ENCODE peak calls at places on chromosome 7, in five cellular contexts. Z is transverse colon, D is colonic mucosa, C is IMR-90, O is spleen. R is an unnamed sample.
A peak's percentile ranks its signal among the peaks of the same experiment; 100 is the strongest.

GRCh38 chr7:3559178-3559765 is 258.2 kb downstream of the SDK1 start:
- DNase-seq in Z (no peak), D (no peak), C (peak; percentile 97), O (no peak), R (peak; percentile 53)

GRCh38 chr7:3294432-3295100 is 6.5 kb upstream of the SDK1 start:
- DNase-seq in Z (peak; percentile 69), D (peak; percentile 56), C (no peak), O (no peak), R (no peak)

GRCh38 chr7:13912740-13913320 is 76.6 kb downstream of the ETV1 start:
- DNase-seq in Z (no peak), D (no peak), C (no peak), O (no peak), R (no peak)

GRCh38 chr7:142177869-142178268 is 66.4 kb downstream of the MGAM2 start:
- DNase-seq in Z (no peak), D (no peak), C (no peak), O (no peak), R (peak; percentile 34)

GRCh38 chr7:52565980-52566379 is 469.5 kb upstream of the POM121L12 start:
- DNase-seq in Z (no peak), D (no peak), C (no peak), O (no peak), R (no peak)

GRCh38 chr7:126570845-126571244 is 681.9 kb downstream of the GRM8 start:
- DNase-seq in Z (no peak), D (no peak), C (no peak), O (no peak), R (peak; percentile 50)

GRCh38 chr7:45606050-45606449 is 31.9 kb downstream of the ADCY1 start:
- DNase-seq in Z (no peak), D (no peak), C (no peak), O (no peak), R (no peak)

GRCh38 chr7:143279186-143280098 is 5.3 kb upstream of the TMEM139 start:
- DNase-seq in Z (no peak), D (no peak), C (peak; percentile 68), O (no peak), R (peak; percentile 61)

GRCh38 chr7:103573479-103574058 is 127.6 kb upstream of the SLC26A5 start:
- DNase-seq in Z (no peak), D (no peak), C (peak; percentile 59), O (no peak), R (peak; percentile 45)

GRCh38 chr7:140754506-140754905 is 58.0 kb downstream of the NDUFB2 start:
- DNase-seq in Z (no peak), D (no peak), C (no peak), O (no peak), R (no peak)

GRCh38 chr7:135459076-135459475 is 50.8 kb downstream of the CNOT4 start:
- DNase-seq in Z (no peak), D (no peak), C (no peak), O (no peak), R (no peak)

GRCh38 chr7:36658603-36659516 is 65.4 kb downstream of the AOAH start:
- DNase-seq in Z (no peak), D (no peak), C (peak; percentile 94), O (no peak), R (no peak)

GRCh38 chr7:27661776-27662489 is 750 bp downstream of the HIBADH start:
- DNase-seq in Z (peak; percentile 37), D (no peak), C (peak; percentile 19), O (peak; percentile 86), R (peak; percentile 8)

DNA sequence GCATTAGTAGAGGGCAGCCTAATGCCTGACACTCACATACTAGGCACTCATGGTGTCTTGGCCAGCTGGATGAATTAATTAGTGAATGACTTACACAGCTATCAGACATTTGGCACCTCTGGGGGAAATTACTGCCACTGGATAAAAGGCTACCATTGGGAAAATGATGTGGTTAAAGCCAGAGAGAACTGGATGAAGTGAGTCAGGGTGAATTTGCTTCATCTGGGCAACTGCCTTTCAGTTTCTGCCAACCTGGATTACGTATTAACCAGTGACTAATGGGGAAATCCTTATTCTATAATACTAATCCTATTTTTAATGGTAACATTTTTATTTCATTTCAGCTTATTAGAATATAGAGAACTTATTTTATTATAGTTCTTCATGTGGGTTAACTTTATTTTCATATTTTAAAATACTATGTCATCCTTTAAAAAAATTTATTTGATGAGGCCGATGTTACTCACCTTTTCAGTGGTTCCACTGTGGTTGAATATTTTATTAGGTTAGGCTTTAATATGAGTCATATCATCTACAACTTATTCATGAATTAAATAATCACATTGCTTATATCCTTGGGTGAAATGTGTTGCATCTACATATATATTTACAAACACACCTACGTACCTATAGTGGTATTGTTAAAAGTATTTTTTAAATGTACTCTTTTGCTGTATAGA is 85.6 kb upstream of the CAPZA2 start:
- DNase-seq in Z (no peak), D (no peak), C (peak; percentile 85), O (no peak), R (peak; percentile 44)
- H3K27ac ChIP-seq in Z (peak overlapping the region; percentile 10), D (no peak overlapping the region), C (no peak overlapping the region), O (no peak overlapping the region), R (no peak overlapping the region)

GRCh38 chr7:574661-575395 is 55.2 kb upstream of the PDGFA start:
- DNase-seq in Z (peak; percentile 17), D (peak; percentile 38), C (no peak), O (no peak), R (no peak)

GRCh38 chr7:573496-574295 is 54.0 kb upstream of the PDGFA start:
- DNase-seq in Z (no peak), D (no peak), C (no peak), O (no peak), R (no peak)

GRCh38 chr7:576524-577277 is 57.1 kb upstream of the PDGFA start:
- DNase-seq in Z (no peak), D (no peak), C (no peak), O (no peak), R (no peak)

GRCh38 chr7:577278-577665 is 57.6 kb upstream of the PDGFA start:
- DNase-seq in Z (no peak), D (no peak), C (no peak), O (no peak), R (no peak)

DNA sequence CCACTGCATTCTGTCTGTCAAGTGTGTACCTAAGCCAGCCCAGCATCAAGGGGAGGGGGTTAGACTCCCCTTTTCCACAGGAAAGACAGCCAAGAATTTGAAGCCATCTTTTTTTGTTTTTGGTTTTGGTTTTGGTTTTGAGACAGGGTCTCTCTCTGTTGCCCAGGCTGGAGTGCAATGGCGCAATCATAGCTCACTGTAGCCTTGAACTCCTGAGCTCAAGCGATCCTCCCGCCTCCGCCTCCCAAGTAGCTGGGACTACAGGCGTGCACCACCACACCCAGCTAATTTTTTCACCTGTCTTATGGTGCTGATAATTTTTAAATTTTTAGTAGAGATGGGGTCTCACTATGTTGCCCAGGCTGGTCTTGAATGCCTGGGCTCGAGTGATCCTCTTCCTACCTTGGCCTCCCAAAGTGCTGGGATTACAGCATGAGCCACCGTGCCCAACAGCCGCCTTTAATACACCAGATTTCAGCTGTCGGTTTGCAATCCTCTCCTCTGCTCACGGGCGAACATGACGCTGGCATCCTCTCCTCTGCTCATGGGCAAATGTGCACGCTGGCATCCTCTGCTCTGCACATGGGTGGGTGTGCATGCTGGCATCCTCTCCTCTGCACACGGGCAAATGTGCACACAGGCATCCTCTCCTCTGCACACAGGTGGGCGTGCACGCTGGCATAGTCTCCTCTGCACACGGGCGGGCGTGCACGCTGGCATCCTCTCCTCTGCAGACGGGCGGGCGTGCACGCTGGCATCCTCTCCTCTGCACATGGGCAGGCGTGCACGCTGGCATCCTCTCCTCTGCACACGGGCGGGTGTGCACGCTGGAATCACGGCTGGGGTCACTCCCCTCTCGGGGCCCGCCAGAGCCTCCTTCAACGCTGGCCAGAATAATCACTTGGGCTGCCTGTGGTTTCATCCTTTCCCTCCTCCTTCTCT is 56.0 kb upstream of the PDGFA start:
- DNase-seq in Z (no peak), D (no peak), C (no peak), O (no peak), R (no peak)
- H3K27ac ChIP-seq in Z (no peak overlapping the region), D (no peak overlapping the region), C (no peak overlapping the region), O (no peak overlapping the region), R (no peak overlapping the region)

DNA sequence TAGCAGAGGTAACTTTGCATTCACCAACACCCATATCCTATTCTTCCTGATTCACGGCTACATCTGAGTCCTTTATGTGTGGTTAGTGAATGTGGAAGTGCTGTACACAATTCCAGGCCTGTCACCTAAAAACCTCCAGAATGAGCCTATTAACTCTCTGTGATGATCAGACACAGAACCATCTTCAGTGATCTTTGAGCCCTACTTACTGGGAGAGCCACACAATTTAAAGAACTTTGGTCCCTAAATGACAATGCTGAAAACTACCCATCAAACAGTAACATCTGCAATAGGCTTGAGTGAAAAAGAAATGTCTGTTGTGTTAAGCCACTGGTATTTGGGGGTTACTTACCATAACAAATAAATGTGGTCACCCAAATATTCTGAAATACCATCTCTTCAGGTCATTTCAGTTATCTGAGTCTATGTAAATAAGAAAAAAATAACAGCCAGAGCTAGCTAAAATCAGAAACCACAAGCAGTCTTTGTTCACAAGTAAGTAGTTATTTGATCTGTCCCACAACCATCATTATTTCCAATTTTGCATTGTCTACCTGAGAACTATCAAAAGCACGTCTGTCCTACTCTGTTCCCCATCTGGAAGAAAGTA is 145.7 kb downstream of the HGF start:
- DNase-seq in Z (no peak), D (no peak), C (peak; percentile 61), O (no peak), R (no peak)
- H3K27ac ChIP-seq in Z (no peak overlapping the region), D (no peak overlapping the region), C (peak overlapping the region; percentile 5), O (no peak overlapping the region), R (no peak overlapping the region)

GRCh38 chr7:2017483-2017891 is 215.3 kb downstream of the MAD1L1 start:
- DNase-seq in Z (no peak), D (no peak), C (no peak), O (no peak), R (no peak)
- H3K27ac ChIP-seq in Z (no peak overlapping the region), D (no peak overlapping the region), C (no peak overlapping the region), O (peak overlapping the region; percentile 86), R (no peak overlapping the region)

GRCh38 chr7:90701771-90702170 is 105.7 kb downstream of the CDK14 start:
- DNase-seq in Z (no peak), D (no peak), C (no peak), O (no peak), R (no peak)
- H3K27ac ChIP-seq in Z (no peak overlapping the region), D (no peak overlapping the region), C (no peak overlapping the region), O (no peak overlapping the region), R (no peak overlapping the region)

GRCh38 chr7:151695856-151696555 is 176.3 kb upstream of the RHEB start:
- DNase-seq in Z (no peak), D (no peak), C (no peak), O (no peak), R (no peak)
- H3K27ac ChIP-seq in Z (peak overlapping the region; percentile 27), D (peak overlapping the region; percentile 1), C (no peak overlapping the region), O (no peak overlapping the region), R (no peak overlapping the region)

GRCh38 chr7:90879924-90880323 is 283.8 kb downstream of the CDK14 start:
- DNase-seq in Z (no peak), D (no peak), C (no peak), O (no peak), R (peak; percentile 86)
- H3K27ac ChIP-seq in Z (no peak overlapping the region), D (no peak overlapping the region), C (no peak overlapping the region), O (no peak overlapping the region), R (peak overlapping the region; percentile 20)

DNA sequence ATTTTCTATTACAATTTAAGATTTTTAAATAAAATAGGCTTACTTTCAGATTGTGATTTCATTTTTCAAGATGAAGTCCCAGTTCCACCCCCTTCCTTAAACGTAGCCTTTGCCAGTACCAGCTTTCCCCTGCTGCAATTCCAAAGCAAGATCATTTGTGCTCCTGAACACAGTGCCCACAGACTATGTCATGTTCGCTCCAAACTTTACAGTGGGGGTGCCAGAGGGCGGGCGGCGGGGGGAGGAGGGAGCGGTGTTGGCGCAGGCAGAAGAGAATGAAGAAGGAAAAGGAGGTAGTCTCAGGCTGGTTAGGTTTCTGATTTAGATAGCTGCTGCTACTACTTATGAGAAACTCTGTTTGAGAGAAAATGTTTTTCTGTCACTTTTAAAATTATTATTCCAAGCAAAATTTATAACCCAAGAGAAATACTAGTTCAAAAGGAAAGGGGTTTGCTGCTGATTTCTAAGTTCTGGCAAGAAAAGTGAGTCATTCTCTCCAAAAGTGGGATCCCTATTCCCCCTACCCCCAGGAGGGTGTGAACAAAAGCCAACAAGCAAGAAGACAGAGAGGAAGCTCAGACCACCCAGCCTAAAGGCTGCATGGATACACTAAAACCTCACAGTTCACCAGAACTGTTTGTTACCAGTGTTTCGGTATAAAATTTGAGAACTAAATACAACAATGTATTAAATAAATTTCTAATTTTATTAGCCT is 109.6 kb downstream of the SRPK2 start:
- DNase-seq in Z (no peak), D (no peak), C (no peak), O (no peak), R (no peak)
- H3K27ac ChIP-seq in Z (no peak overlapping the region), D (no peak overlapping the region), C (no peak overlapping the region), O (no peak overlapping the region), R (no peak overlapping the region)